ENCODE peak calls at places on chromosomes 1 and 21, in four cellular contexts. One of them, this sample, is unnamed.

GRCh38 chr21:44537930-44538911 is 1.8 kb downstream of the KRTAP10-1 start:
- DNase-seq in K562: no peak
- DNase-seq in H1: peak; percentile 42
- DNase-seq in HepG2: no peak
- DNase-seq in this sample: no peak

GRCh38 chr1:151325231-151325630 is 2.0 kb downstream of the PI4KB start:
- DNase-seq in K562: no peak
- DNase-seq in H1: no peak
- DNase-seq in HepG2: no peak
- DNase-seq in this sample: no peak

GRCh38 chr1:17293681-17294415 is 14.1 kb upstream of the PADI4 start:
- DNase-seq in K562: no peak
- DNase-seq in H1: no peak
- DNase-seq in HepG2: no peak
- DNase-seq in this sample: no peak

GRCh38 chr21:46121286-46122221 is 23.6 kb downstream of the COL6A2 start:
- DNase-seq in K562: no peak
- DNase-seq in H1: peak; percentile 39
- DNase-seq in HepG2: no peak
- DNase-seq in this sample: no peak

GRCh38 chr1:226982451-226983177 is 42.5 kb downstream of the COQ8A start:
- DNase-seq in K562: no peak
- DNase-seq in H1: no peak
- DNase-seq in HepG2: no peak
- DNase-seq in this sample: no peak

GRCh38 chr1:179938752-179939151 is 15.9 kb upstream of the CEP350 start:
- DNase-seq in K562: no peak
- DNase-seq in H1: no peak
- DNase-seq in HepG2: no peak
- DNase-seq in this sample: no peak

GRCh38 chr1:83791821-83792437 is 207.0 kb downstream of the TTLL7 start:
- DNase-seq in K562: no peak
- DNase-seq in H1: no peak
- DNase-seq in HepG2: no peak
- DNase-seq in this sample: no peak

GRCh38 chr21:45256021-45256911 is 31.4 kb downstream of the POFUT2 start:
- DNase-seq in K562: no peak
- DNase-seq in H1: peak; percentile 47
- DNase-seq in HepG2: no peak
- DNase-seq in this sample: no peak

GRCh38 chr1:158145173-158145719 is 35.4 kb upstream of the CD1D start:
- DNase-seq in K562: no peak
- DNase-seq in H1: no peak
- DNase-seq in HepG2: no peak
- DNase-seq in this sample: peak; percentile 22

GRCh38 chr1:57265105-57265504 is 158.8 kb downstream of the DAB1 start:
- DNase-seq in K562: no peak
- DNase-seq in H1: no peak
- DNase-seq in HepG2: no peak
- DNase-seq in this sample: no peak

GRCh38 chr1:172820759-172821158 is 161.9 kb downstream of the FASLG start:
- DNase-seq in K562: no peak
- DNase-seq in H1: no peak
- DNase-seq in HepG2: no peak
- DNase-seq in this sample: no peak

GRCh38 chr1:154344977-154345837 is 19.9 kb downstream of the ATP8B2 start:
- DNase-seq in K562: peak; percentile 66
- DNase-seq in H1: peak; percentile 86
- DNase-seq in HepG2: peak; percentile 44
- DNase-seq in this sample: peak; percentile 76

GRCh38 chr21:42703936-42704335 is 50.5 kb downstream of the PDE9A start:
- DNase-seq in K562: no peak
- DNase-seq in H1: no peak
- DNase-seq in HepG2: no peak
- DNase-seq in this sample: no peak

GRCh38 chr1:179529482-179529881 is 46.3 kb downstream of the NPHS2 start:
- DNase-seq in K562: no peak
- DNase-seq in H1: no peak
- DNase-seq in HepG2: no peak
- DNase-seq in this sample: no peak

GRCh38 chr1:204288061-204288588 is 71.6 kb downstream of the PLEKHA6 start:
- DNase-seq in K562: peak; percentile 32
- DNase-seq in H1: peak; percentile 82
- DNase-seq in HepG2: peak; percentile 79
- DNase-seq in this sample: peak; percentile 90

GRCh38 chr21:31011412-31011811 is 26.9 kb downstream of the KRTAP19-8 start:
- DNase-seq in K562: no peak
- DNase-seq in H1: no peak
- DNase-seq in HepG2: no peak
- DNase-seq in this sample: no peak

GRCh38 chr1:111469539-111469938 is 4.2 kb upstream of the C1orf162 start:
- DNase-seq in K562: no peak
- DNase-seq in H1: no peak
- DNase-seq in HepG2: no peak
- DNase-seq in this sample: no peak

GRCh38 chr1:6454856-6455751 is 10.9 kb downstream of the TNFRSF25 start:
- DNase-seq in K562: no peak
- DNase-seq in H1: no peak
- DNase-seq in HepG2: no peak
- DNase-seq in this sample: no peak

GRCh38 chr1:17819129-17819802 is 64.1 kb downstream of the ACTL8 start:
- DNase-seq in K562: no peak
- DNase-seq in H1: no peak
- DNase-seq in HepG2: no peak
- DNase-seq in this sample: no peak

GRCh38 chr21:25313891-25314646 is 293.2 kb downstream of the MRPL39 start:
- DNase-seq in K562: no peak
- DNase-seq in H1: no peak
- DNase-seq in HepG2: no peak
- DNase-seq in this sample: no peak

GRCh38 chr1:24441480-24441879 is 25.9 kb downstream of the NIPAL3 start:
- DNase-seq in K562: no peak
- DNase-seq in H1: no peak
- DNase-seq in HepG2: no peak
- DNase-seq in this sample: no peak

GRCh38 chr1:234540404-234540762 is 61.4 kb upstream of the TARBP1 start:
- DNase-seq in K562: no peak
- DNase-seq in H1: no peak
- DNase-seq in HepG2: no peak
- DNase-seq in this sample: no peak

GRCh38 chr21:34320006-34320405 is 43.8 kb upstream of the KCNE2 start:
- DNase-seq in K562: no peak
- DNase-seq in H1: no peak
- DNase-seq in HepG2: no peak
- DNase-seq in this sample: no peak

GRCh38 chr1:197743578-197743977 is 31.7 kb downstream of the DENND1B start:
- DNase-seq in K562: no peak
- DNase-seq in H1: no peak
- DNase-seq in HepG2: no peak
- DNase-seq in this sample: no peak

GRCh38 chr1:2146836-2147517 is 47.6 kb downstream of the FAAP20 start:
- DNase-seq in K562: no peak
- DNase-seq in H1: no peak
- DNase-seq in HepG2: no peak
- DNase-seq in this sample: no peak

GRCh38 chr1:54859687-54860391 is 27.2 kb downstream of the DHCR24 start:
- DNase-seq in K562: no peak
- DNase-seq in H1: no peak
- DNase-seq in HepG2: no peak
- DNase-seq in this sample: no peak

GRCh38 chr1:66542314-66542713 is 8.4 kb downstream of the SGIP1 start:
- DNase-seq in K562: no peak
- DNase-seq in H1: no peak
- DNase-seq in HepG2: peak; percentile 62
- DNase-seq in this sample: no peak

GRCh38 chr1:169495916-169496315 is 10.2 kb upstream of the SLC19A2 start:
- DNase-seq in K562: no peak
- DNase-seq in H1: no peak
- DNase-seq in HepG2: no peak
- DNase-seq in this sample: no peak

GRCh38 chr1:169494343-169494742 is 8.6 kb upstream of the SLC19A2 start:
- DNase-seq in K562: no peak
- DNase-seq in H1: no peak
- DNase-seq in HepG2: peak; percentile 30
- DNase-seq in this sample: no peak

GRCh38 chr1:169491845-169492281 is 6.1 kb upstream of the SLC19A2 start:
- DNase-seq in K562: no peak
- DNase-seq in H1: no peak
- DNase-seq in HepG2: no peak
- DNase-seq in this sample: no peak

GRCh38 chr1:169495050-169495740 is 9.5 kb upstream of the SLC19A2 start:
- DNase-seq in K562: no peak
- DNase-seq in H1: no peak
- DNase-seq in HepG2: no peak
- DNase-seq in this sample: no peak

DNA sequence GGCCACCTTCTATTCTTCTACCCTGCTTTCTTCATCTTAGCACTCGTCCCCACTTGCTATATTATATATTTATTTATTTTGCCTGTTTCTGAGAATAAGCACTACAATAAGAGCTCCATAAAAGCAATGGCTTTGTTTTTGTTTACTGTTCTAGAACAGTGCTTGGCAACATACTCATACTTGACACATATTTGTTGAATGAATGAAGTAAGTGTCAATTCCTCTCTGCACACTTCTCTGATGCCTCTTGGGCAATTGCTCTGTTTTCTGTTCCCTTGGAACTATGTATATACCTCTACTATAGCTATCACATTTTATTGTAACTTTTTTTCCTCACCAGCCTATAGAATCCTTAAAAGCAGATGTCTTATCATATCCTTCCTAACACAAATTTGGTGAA is 7.5 kb upstream of the SLC19A2 start:
- DNase-seq in K562: no peak
- DNase-seq in H1: no peak
- DNase-seq in HepG2: no peak
- DNase-seq in this sample: no peak
- TF ChIP-seq JUN in K562: no peak
- TF ChIP-seq JUN in H1: no peak
- TF ChIP-seq JUN in HepG2: no peak
- TF ChIP-seq JUN in this sample: no peak

GRCh38 chr1:32303358-32303757 is 11.5 kb downstream of the HDAC1 start:
- DNase-seq in K562: no peak
- DNase-seq in H1: no peak
- DNase-seq in HepG2: no peak
- DNase-seq in this sample: no peak
- TF ChIP-seq EP300 in K562: no peak
- TF ChIP-seq EP300 in H1: no peak
- TF ChIP-seq EP300 in HepG2: no peak
- TF ChIP-seq EP300 in this sample: no peak

DNA sequence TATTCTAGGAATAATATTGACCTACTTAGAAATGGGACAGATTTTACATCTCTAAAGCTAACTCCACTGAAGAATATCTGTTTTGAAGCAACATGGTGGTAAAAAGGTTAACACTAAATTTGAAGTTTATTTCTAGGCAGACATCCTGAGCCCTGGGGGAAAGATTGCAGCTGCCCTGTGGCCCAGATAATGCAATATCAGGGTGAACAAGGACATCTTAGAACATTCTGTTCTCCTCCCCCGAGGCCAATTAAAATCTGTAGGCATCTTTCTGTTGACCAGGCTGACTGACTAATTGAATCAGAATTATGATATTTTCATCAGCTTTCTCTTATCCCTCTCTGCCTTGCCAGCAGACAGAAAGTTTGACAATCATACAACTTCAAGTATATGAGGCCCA is 149.8 kb upstream of the DUSP10 start:
- DNase-seq in K562: no peak
- DNase-seq in H1: no peak
- DNase-seq in HepG2: no peak
- DNase-seq in this sample: no peak
- TF ChIP-seq JUN in K562: no peak
- TF ChIP-seq JUN in H1: no peak
- TF ChIP-seq JUN in HepG2: no peak
- TF ChIP-seq JUN in this sample: no peak

GRCh38 chr1:12486401-12487005 is 131.5 kb downstream of the DHRS3 start:
- DNase-seq in K562: no peak
- DNase-seq in H1: no peak
- DNase-seq in HepG2: no peak
- DNase-seq in this sample: peak; percentile 58
- TF ChIP-seq EP300 in K562: no peak
- TF ChIP-seq EP300 in H1: no peak
- TF ChIP-seq EP300 in HepG2: no peak
- TF ChIP-seq EP300 in this sample: no peak

GRCh38 chr1:16064536-16065196 is 8.8 kb downstream of the FAM131C start:
- DNase-seq in K562: no peak
- DNase-seq in H1: no peak
- DNase-seq in HepG2: no peak
- DNase-seq in this sample: no peak
- TF ChIP-seq JUN in K562: no peak
- TF ChIP-seq JUN in H1: no peak
- TF ChIP-seq JUN in HepG2: no peak
- TF ChIP-seq JUN in this sample: no peak

DNA sequence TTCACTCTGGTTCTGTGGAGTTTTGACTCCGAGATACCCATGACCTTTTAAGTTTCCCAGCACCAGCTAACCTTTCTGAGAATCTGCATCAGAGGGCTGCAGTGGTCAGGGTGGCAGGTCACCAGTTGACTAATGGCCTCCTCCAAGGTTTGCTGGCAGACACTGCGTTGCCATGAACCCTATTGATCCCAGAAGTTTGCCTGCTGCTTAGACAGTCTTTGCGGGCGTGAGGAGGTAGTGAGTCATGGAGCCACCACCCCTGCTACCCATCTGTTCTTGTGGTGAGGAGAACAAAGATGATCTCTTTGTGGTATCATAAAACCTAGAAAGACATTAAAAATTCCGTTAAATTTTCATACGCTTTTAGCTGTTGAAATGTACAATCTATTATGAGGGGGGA is 180.4 kb downstream of the FGGY start:
- DNase-seq in K562: no peak
- DNase-seq in H1: no peak
- DNase-seq in HepG2: no peak
- DNase-seq in this sample: no peak
- TF ChIP-seq EP300 in K562: no peak
- TF ChIP-seq EP300 in H1: no peak
- TF ChIP-seq EP300 in HepG2: no peak
- TF ChIP-seq EP300 in this sample: no peak

This sample was measured in A549.